ENCODE peak calls at places on chromosomes 2 and 18, in ten cellular contexts. L, N, F, U, H, X, V, Z, D and Q are unnamed samples.

GRCh38 chr18:63025251-63025710 is 294.3 kb downstream of the BCL2 start:
- DNase-seq in L (peak; percentile 57), N (no peak), F (peak; percentile 56), U (peak; percentile 60), H (peak; percentile 57), X (no peak), V (no peak), Z (peak; percentile 86), D (no peak), Q (no peak)

GRCh38 chr18:38481576-38481975 is 916.0 kb upstream of the CELF4 start:
- DNase-seq in L (no peak), N (no peak), F (no peak), U (no peak), H (no peak), X (no peak), V (no peak), Z (no peak), D (no peak), Q (no peak)

GRCh38 chr2:195769975-195770374 is 112.9 kb downstream of the SLC39A10 start:
- DNase-seq in L (no peak), N (no peak), F (no peak), U (no peak), H (no peak), X (no peak), V (no peak), Z (no peak), D (no peak), Q (no peak)

GRCh38 chr2:86046985-86047384 is 58.7 kb downstream of the POLR1A start:
- DNase-seq in L (no peak), N (no peak), F (no peak), U (peak; percentile 43), H (no peak), X (no peak), V (no peak), Z (no peak), D (no peak), Q (no peak)

GRCh38 chr2:72782520-72782919 is 43.3 kb downstream of the EXOC6B start:
- DNase-seq in L (no peak), N (no peak), F (no peak), U (no peak), H (no peak), X (no peak), V (no peak), Z (no peak), D (no peak), Q (no peak)

GRCh38 chr2:36530983-36531354 is 67.0 kb downstream of the FEZ2 start:
- DNase-seq in L (no peak), N (no peak), F (no peak), U (no peak), H (no peak), X (peak; percentile 62), V (no peak), Z (no peak), D (peak; percentile 11), Q (no peak)

GRCh38 chr2:231711677-231712461 is 3.5 kb downstream of the PTMA start:
- DNase-seq in L (no peak), N (no peak), F (no peak), U (no peak), H (no peak), X (no peak), V (no peak), Z (no peak), D (no peak), Q (no peak)

GRCh38 chr2:46644690-46645385 is 165.5 kb downstream of the TMEM247 start:
- DNase-seq in L (no peak), N (no peak), F (peak; percentile 53), U (no peak), H (no peak), X (no peak), V (no peak), Z (no peak), D (no peak), Q (no peak)

GRCh38 chr2:223488814-223489213 is 113.3 kb downstream of the SCG2 start:
- DNase-seq in L (no peak), N (no peak), F (no peak), U (peak; percentile 89), H (no peak), X (peak; percentile 45), V (peak; percentile 5), Z (no peak), D (no peak), Q (no peak)

GRCh38 chr2:174585111-174585510 is 12.5 kb downstream of the WIPF1 start:
- DNase-seq in L (no peak), N (no peak), F (no peak), U (no peak), H (no peak), X (no peak), V (no peak), Z (no peak), D (no peak), Q (no peak)

GRCh38 chr2:61620244-61621159 is 82.3 kb upstream of the XPO1 start:
- DNase-seq in L (no peak), N (no peak), F (peak; percentile 86), U (peak; percentile 56), H (no peak), X (peak; percentile 90), V (no peak), Z (peak; percentile 52), D (peak; percentile 44), Q (no peak)

GRCh38 chr2:224101820-224102630 is 62.9 kb upstream of the SERPINE2 start:
- DNase-seq in L (no peak), N (no peak), F (peak; percentile 66), U (no peak), H (no peak), X (peak; percentile 92), V (no peak), Z (no peak), D (no peak), Q (no peak)

GRCh38 chr2:137348301-137348700 is 583.0 kb downstream of the THSD7B start:
- DNase-seq in L (no peak), N (no peak), F (peak; percentile 47), U (no peak), H (no peak), X (no peak), V (no peak), Z (no peak), D (no peak), Q (no peak)

GRCh38 chr2:195543902-195544894 is 112.8 kb upstream of the SLC39A10 start:
- DNase-seq in L (no peak), N (no peak), F (peak; percentile 45), U (no peak), H (no peak), X (peak; percentile 75), V (no peak), Z (no peak), D (no peak), Q (no peak)

DNA sequence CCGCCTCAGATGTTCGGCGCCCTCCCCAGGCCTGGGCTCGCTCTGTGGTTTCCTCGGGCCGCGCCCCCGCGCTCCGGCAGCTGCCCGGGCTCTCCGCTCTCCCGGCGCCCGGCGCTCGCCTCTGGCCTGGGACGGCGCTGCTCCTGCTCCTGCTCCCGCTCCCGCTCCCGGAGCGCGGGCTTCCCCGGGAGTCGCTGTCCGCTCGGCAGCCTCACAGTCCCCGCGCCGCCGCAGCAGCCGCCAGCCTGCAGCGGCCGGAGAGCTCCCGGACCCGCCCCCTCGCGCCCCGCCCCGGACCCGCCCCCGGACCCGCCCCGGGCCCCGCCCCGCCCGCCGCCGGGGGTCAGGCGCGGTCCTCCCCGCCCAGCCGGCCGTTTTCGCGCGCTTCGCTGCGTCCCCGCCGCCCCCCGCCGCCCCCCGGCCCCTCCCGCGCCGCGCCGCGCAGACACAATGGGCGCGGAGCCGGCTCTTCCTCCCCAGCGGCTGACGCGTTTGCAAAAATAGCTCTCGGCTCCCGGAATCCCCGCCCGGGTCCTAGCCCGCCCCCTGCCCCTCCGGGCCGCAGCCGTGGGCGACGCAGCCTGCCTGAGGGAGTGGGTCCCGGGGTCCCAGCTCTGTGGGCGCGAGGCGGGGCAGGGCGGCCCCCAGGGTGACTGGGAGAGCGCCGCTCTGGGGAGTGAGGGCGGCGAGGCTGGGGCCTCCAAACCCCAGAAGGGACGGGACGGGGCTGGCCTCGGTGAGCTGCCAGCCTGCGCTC is at the start of gene ARL4C:
- DNase-seq in L (peak; percentile 73), N (no peak), F (peak; percentile 65), U (peak; percentile 80), H (peak; percentile 84), X (peak; percentile 84), V (peak; percentile 50), Z (peak; percentile 90), D (peak; percentile 88), Q (no peak)
- TF ChIP-seq CTCF in L (no peak), N (no peak), F (no peak), U (no peak), H (no peak), X (no peak), V (no peak), Z (no peak), D (no peak), Q (no peak)

DNA sequence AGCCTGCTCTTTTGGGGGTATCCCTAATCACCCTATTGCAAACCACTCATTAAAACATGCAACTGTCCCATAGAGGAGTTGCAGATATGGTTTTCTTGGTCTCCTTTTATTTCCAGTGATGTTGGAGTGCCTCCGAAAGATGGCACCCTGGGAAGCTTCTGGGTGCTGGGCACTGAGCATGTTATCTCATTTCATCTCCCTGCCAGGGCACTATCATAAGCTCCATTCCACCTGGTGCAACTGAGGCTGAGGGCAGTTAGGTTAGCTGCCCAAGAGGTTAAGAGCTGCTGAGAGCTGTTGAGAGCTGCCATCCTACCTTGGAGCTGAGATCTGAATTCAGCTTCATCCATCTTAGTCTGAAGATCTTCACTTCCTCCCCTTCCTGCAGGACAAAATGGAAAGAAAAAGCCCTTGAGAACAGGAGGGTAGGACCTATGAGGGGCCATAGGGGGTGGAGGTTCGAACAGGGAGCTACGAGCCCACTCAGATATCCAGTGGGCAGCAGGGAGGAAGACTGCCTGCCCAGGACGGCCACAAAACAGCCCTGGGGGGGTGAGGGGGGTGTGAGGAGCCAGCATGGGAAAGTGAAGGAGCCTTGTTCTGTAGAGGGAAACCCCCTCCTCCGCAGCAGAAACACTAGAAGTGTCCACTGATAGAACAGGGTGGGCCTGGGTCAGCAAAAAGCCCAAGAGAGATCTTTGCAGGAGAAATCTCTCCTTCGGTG is 202.5 kb downstream of the ZFP36L2 start:
- DNase-seq in L (no peak), N (no peak), F (no peak), U (no peak), H (no peak), X (no peak), V (no peak), Z (peak; percentile 70), D (no peak), Q (no peak)
- TF ChIP-seq CTCF in L (no peak), N (no peak), F (no peak), U (no peak), H (no peak), X (no peak), V (no peak), Z (no peak), D (no peak), Q (no peak)

GRCh38 chr2:233448220-233448559 is 93.9 kb downstream of the DGKD start:
- DNase-seq in L (peak; percentile 42), N (no peak), F (no peak), U (no peak), H (peak; percentile 69), X (no peak), V (no peak), Z (peak; percentile 71), D (no peak), Q (no peak)
- TF ChIP-seq CTCF in L (no peak), N (no peak), F (no peak), U (no peak), H (no peak), X (peak; percentile 24), V (no peak), Z (no peak), D (no peak), Q (no peak)

DNA sequence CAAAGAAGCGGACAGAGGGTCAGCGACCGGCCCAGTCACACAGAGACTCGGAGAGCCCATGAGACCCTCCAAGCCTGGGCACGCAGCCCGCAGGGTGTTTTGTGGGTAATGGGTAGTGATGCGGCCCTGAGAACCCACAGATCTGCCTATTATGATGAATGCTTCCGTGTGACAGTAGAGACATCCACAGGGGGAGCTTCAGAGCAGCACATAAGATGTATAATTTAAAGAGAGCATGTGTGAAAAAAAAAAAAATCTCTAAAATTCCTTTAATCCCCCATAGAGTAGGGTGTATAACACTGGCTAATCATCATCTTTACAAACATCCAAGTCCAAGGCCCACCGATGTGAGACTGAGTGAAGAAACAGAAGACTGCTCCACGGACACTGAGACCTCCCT is 34.6 kb downstream of the BIN1 start:
- DNase-seq in L (no peak), N (no peak), F (no peak), U (no peak), H (no peak), X (no peak), V (no peak), Z (no peak), D (no peak), Q (no peak)
- TF ChIP-seq CTCF in L (no peak), N (no peak), F (no peak), U (no peak), H (no peak), X (peak; percentile 11), V (no peak), Z (no peak), D (no peak), Q (no peak)